ENCODE peak calls at places on chromosomes 16 and 17, in six cellular contexts. A is NCI-H2081; E is ELR; H is retinal pigment epithelial cell; N is activated T-cell treated with anti-CD3 and anti-CD28 coated beads, Interleukin-2, amount 50 U/mL, for 72 hours; G is astrocyte of the spinal cord. Y is an unnamed sample.

GRCh38 chr16:60636117-60636516 is 1400.1 kb downstream of the CDH8 start:
- DNase-seq in A (no peak), E (no peak), H (no peak), N (no peak), G (no peak), Y (no peak)

GRCh38 chr17:42431758-42432161 is 8.7 kb upstream of the CAVIN1 start:
- DNase-seq in A (no peak), E (no peak), H (no peak), N (no peak), G (no peak), Y (no peak)

GRCh38 chr16:89045181-89045815 is 48.4 kb upstream of the ACSF3 start:
- DNase-seq in A (no peak), E (no peak), H (no peak), N (no peak), G (no peak), Y (no peak)

GRCh38 chr16:53457670-53458069 is 23.4 kb downstream of the RBL2 start:
- DNase-seq in A (no peak), E (no peak), H (no peak), N (peak), G (peak), Y (no peak)

GRCh38 chr16:24936151-24936550 is 79.0 kb downstream of the ARHGAP17 start:
- DNase-seq in A (no peak), E (no peak), H (no peak), N (no peak), G (peak), Y (no peak)

GRCh38 chr17:81335388-81336157 is 40.5 kb upstream of the SLC38A10 start:
- DNase-seq in A (no peak), E (no peak), H (no peak), N (no peak), G (no peak), Y (no peak)

GRCh38 chr17:75273968-75274708 is 3.1 kb upstream of the MIF4GD start:
- DNase-seq in A (no peak), E (peak), H (no peak), N (no peak), G (peak), Y (no peak)

GRCh38 chr17:82334204-82334621 is 647 bp upstream of the SECTM1 start:
- DNase-seq in A (no peak), E (no peak), H (no peak), N (no peak), G (no peak), Y (no peak)

GRCh38 chr16:14113344-14113743 is 42.2 kb downstream of the MRTFB start:
- DNase-seq in A (no peak), E (no peak), H (no peak), N (no peak), G (no peak), Y (no peak)

GRCh38 chr17:3965123-3965800 is 1.0 kb upstream of the ATP2A3 start:
- DNase-seq in A (peak), E (peak), H (no peak), N (peak), G (no peak), Y (no peak)

GRCh38 chr17:57782642-57783337 is 37.7 kb upstream of the CCDC182 start:
- DNase-seq in A (no peak), E (no peak), H (no peak), N (no peak), G (no peak), Y (no peak)

GRCh38 chr17:35879748-35880654 is at the start of gene CCL5:
- DNase-seq in A (no peak), E (peak), H (no peak), N (peak), G (no peak), Y (no peak)

GRCh38 chr16:85888405-85889331 is 10.3 kb upstream of the IRF8 start:
- DNase-seq in A (no peak), E (peak), H (no peak), N (peak), G (peak), Y (no peak)

GRCh38 chr16:17235147-17235817 is 235.5 kb downstream of the XYLT1 start:
- DNase-seq in A (no peak), E (no peak), H (no peak), N (no peak), G (no peak), Y (no peak)

GRCh38 chr16:26664086-26664485 is 402.6 kb upstream of the C16orf82 start:
- DNase-seq in A (no peak), E (no peak), H (no peak), N (no peak), G (no peak), Y (no peak)

GRCh38 chr16:50323335-50324011 is 45.3 kb downstream of the BRD7 start:
- DNase-seq in A (no peak), E (peak), H (no peak), N (no peak), G (peak), Y (no peak)

GRCh38 chr16:4615389-4616046 is 830 bp upstream of the UBALD1 start:
- DNase-seq in A (no peak), E (no peak), H (no peak), N (no peak), G (no peak), Y (no peak)

GRCh38 chr17:39699818-39700147 is at the start of gene ERBB2:
- DNase-seq in A (no peak), E (peak), H (peak), N (no peak), G (peak), Y (no peak)

GRCh38 chr17:73641779-73642580 is 2.3 kb downstream of the SDK2 start:
- DNase-seq in A (peak), E (no peak), H (no peak), N (no peak), G (no peak), Y (no peak)

GRCh38 chr16:19463468-19464315 is 46.0 kb downstream of the TMC5 start:
- DNase-seq in A (peak), E (peak), H (no peak), N (no peak), G (no peak), Y (no peak)

GRCh38 chr16:48687421-48688038 is 77.5 kb upstream of the N4BP1 start:
- DNase-seq in A (peak), E (peak), H (peak), N (peak), G (peak), Y (no peak)

GRCh38 chr16:85859818-85860125 is 39.2 kb upstream of the IRF8 start:
- DNase-seq in A (no peak), E (no peak), H (no peak), N (no peak), G (no peak), Y (no peak)

GRCh38 chr17:21705021-21705601 is 12.8 kb downstream of the KCNJ18 start:
- DNase-seq in A (no peak), E (no peak), H (no peak), N (no peak), G (no peak), Y (no peak)

GRCh38 chr16:4608704-4608980 is 6.0 kb downstream of the UBALD1 start:
- DNase-seq in A (no peak), E (no peak), H (no peak), N (no peak), G (no peak), Y (no peak)

GRCh38 chr17:76232342-76232741 is 8.0 kb downstream of the RNF157 start:
- DNase-seq in A (no peak), E (peak), H (no peak), N (no peak), G (peak), Y (no peak)

GRCh38 chr17:50596191-50597037 is 35.9 kb downstream of the CACNA1G start:
- DNase-seq in A (no peak), E (no peak), H (no peak), N (no peak), G (no peak), Y (no peak)

GRCh38 chr17:80671823-80672105 is 127.1 kb downstream of the RPTOR start:
- DNase-seq in A (no peak), E (no peak), H (no peak), N (no peak), G (no peak), Y (no peak)

GRCh38 chr17:73998246-73999220 is 204.9 kb upstream of the RPL38 start:
- DNase-seq in A (peak), E (peak), H (no peak), N (peak), G (no peak), Y (no peak)

Y was measured in cortex of kidney.